ENCODE peak calls at places on chromosomes 6 and 20, in seven cellular contexts. N, F, I, Z, S, C and H are unnamed samples.

GRCh38 chr20:2005831-2006426 is 12.1 kb upstream of the PDYN start:
- DNase-seq in N (no peak), F (peak), I (no peak), Z (no peak), S (peak), C (peak), H (peak)

GRCh38 chr20:38604873-38605303 is 3.3 kb downstream of the ARHGAP40 start:
- DNase-seq in N (no peak), F (no peak), I (no peak), Z (no peak), S (no peak), C (no peak), H (no peak)

GRCh38 chr6:158797331-158798202 is 21.6 kb downstream of the EZR start:
- DNase-seq in N (no peak), F (no peak), I (no peak), Z (peak), S (no peak), C (no peak), H (peak)

GRCh38 chr20:46590453-46590852 is 40.0 kb upstream of the OCSTAMP start:
- DNase-seq in N (no peak), F (no peak), I (no peak), Z (no peak), S (no peak), C (no peak), H (no peak)

GRCh38 chr6:168355716-168356522 is 36.3 kb upstream of the DACT2 start:
- DNase-seq in N (peak), F (no peak), I (no peak), Z (peak), S (peak), C (peak), H (peak)

GRCh38 chr6:144582939-144583613 is 297.9 kb downstream of the UTRN start:
- DNase-seq in N (no peak), F (no peak), I (no peak), Z (no peak), S (peak), C (no peak), H (peak)

GRCh38 chr20:54063998-54064676 is 6.3 kb downstream of the BCAS1 start:
- DNase-seq in N (no peak), F (no peak), I (no peak), Z (no peak), S (no peak), C (no peak), H (no peak)

GRCh38 chr6:35602133-35602946 is 86.4 kb downstream of the FKBP5 start:
- DNase-seq in N (peak), F (no peak), I (no peak), Z (no peak), S (no peak), C (no peak), H (peak)

GRCh38 chr6:1390805-1391511 is 1.6 kb downstream of the FOXF2 start:
- DNase-seq in N (no peak), F (no peak), I (no peak), Z (no peak), S (no peak), C (no peak), H (no peak)

GRCh38 chr6:95578106-95578410 is 723 bp downstream of the MANEA start:
- DNase-seq in N (no peak), F (no peak), I (no peak), Z (no peak), S (no peak), C (no peak), H (no peak)

GRCh38 chr20:48892849-48893352 is 28.6 kb upstream of the ARFGEF2 start:
- DNase-seq in N (no peak), F (no peak), I (no peak), Z (peak), S (no peak), C (no peak), H (no peak)

GRCh38 chr6:40845588-40845987 is 193.4 kb downstream of the UNC5CL start:
- DNase-seq in N (peak), F (peak), I (no peak), Z (no peak), S (peak), C (peak), H (peak)

DNA sequence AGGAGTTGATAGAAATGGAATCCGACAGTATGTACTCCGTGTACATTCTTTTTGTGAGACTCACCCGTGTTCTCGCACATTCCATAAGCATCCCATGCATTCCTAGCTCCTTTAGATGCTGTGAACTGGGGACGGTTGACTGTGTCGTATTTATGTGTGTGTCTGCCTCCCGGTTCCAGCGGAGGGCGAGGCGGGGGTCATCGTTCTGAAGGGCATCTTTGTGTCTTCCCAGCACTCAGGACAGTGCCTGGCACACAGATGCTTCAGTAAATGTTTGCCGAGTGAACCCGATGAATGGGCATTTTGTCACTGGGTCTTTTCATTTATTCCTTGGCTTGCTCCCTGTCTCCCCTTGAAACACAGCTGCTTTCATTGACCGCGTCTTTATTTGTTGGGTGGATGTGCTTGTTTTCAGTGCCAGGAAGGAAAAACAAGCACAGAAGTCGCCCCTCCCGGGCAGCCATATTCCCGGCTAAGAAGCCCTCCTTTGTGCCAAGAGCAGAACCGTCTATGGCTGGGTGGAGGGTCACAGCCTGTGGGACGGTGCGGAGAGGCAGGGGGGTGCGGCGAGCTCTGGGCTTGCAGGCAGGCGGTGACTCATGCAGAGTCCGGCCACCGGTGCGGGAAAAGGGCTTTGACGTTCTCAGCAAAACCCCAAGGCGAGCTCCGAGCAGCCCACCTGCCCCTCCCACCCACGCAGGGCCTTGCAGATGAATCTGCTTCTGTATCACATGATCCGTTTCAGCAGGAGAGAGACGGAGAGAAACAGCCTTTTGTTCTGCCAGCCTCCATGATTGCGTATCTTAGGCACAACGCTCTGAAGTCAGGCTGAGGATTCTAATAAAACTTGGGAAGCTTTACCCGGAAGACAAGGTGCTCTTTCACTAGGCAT is 11.2 kb upstream of the PSMG4 start:
- DNase-seq in N (peak), F (peak), I (no peak), Z (peak), S (no peak), C (no peak), H (peak)
- TF ChIP-seq POLR2A in N (no peak), F (no peak), I (no peak), Z (no peak), S (no peak), C (no peak), H (peak)

GRCh38 chr6:125818225-125818657 is 27.5 kb downstream of the NCOA7 start:
- DNase-seq in N (no peak), F (no peak), I (no peak), Z (no peak), S (no peak), C (no peak), H (no peak)

GRCh38 chr6:125821825-125822281 is 31.1 kb downstream of the NCOA7 start:
- DNase-seq in N (peak), F (no peak), I (no peak), Z (no peak), S (no peak), C (no peak), H (peak)

GRCh38 chr6:125816828-125817280 is 26.1 kb downstream of the NCOA7 start:
- DNase-seq in N (no peak), F (no peak), I (no peak), Z (no peak), S (no peak), C (no peak), H (no peak)

GRCh38 chr6:125819927-125820326 is 29.2 kb downstream of the NCOA7 start:
- DNase-seq in N (no peak), F (no peak), I (no peak), Z (no peak), S (no peak), C (no peak), H (no peak)

DNA sequence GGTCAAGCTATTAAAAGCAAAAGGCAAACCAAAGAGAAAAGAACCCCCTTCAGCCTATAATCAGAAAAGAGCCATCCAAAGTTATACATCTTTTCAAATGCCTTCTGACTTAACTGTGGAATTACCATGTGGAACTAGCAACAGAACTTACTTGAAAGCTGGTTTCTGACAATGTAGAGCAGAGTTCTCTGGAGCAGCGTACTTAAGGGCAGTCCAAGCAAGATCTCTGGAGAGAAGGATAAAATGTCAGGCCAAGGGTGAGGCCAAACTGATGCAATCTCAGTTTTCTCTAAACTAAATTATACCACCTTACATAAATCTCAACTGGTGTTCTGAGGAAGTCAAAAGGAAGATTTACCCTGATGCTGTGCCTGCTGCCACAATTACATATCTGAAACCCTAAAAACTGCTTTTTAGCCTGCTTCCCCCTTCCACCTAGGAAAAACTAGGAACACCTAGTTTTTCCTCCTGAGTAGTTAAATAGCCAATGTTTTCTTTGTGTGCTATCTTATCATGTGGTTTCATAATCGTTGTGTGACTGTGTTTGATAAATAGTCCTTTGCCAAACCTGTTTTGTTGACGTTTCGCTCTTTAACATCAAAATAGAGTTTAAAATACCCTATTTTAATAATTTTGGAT is 28.0 kb downstream of the NCOA7 start:
- DNase-seq in N (no peak), F (no peak), I (no peak), Z (no peak), S (no peak), C (no peak), H (no peak)
- H3K4me3 ChIP-seq in N (no peak), F (no peak), I (peak), Z (no peak), S (no peak), C (no peak), H (no peak)

GRCh38 chr20:58993332-58994248 is 12.5 kb downstream of the NELFCD start:
- DNase-seq in N (peak), F (no peak), I (no peak), Z (peak), S (peak), C (no peak), H (no peak)

GRCh38 chr20:58996226-58996611 is 10.8 kb downstream of the CTSZ start:
- DNase-seq in N (no peak), F (no peak), I (no peak), Z (no peak), S (no peak), C (no peak), H (no peak)

GRCh38 chr20:58992911-58993310 is 11.9 kb downstream of the NELFCD start:
- DNase-seq in N (no peak), F (no peak), I (no peak), Z (peak), S (peak), C (no peak), H (no peak)

GRCh38 chr20:58995461-58996225 is 11.4 kb downstream of the CTSZ start:
- DNase-seq in N (no peak), F (no peak), I (no peak), Z (no peak), S (no peak), C (no peak), H (no peak)

DNA sequence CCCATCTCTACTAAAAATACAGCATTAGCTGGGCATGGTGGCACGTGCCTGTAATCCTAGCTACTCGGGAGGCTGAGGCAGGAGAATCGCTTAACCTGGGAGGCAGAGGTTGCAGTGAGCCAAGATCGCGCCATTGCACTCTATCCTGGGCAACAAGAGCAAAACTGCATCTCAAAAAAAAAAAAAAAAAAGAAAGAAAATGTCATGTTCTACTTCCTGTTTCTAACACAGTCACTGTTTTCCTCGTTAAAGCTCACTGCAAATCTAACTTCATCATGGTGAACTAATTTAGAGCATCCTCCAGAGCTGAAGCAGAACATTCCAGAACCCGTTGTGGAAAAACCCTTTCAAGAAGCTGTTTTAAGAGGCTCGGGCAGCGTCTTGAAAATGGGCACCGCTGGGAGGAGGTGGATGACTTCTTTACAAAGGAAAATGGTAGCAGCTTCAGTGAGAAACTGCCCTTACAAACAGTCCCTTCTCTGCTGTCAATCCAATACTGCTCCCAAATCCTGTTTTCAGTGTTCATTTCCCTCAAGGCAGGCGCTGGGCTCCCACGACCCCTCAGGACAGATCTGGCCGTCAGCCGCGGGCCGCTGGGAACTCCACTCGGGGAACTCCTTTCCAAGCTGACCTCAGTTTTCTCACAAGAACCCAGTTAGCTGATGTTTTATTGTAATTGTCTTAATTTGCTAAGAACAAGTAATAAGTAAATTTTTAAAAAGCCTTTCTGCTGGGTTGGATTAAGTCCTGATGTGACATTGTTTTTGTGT is 12.5 kb downstream of the CTSZ start:
- DNase-seq in N (no peak), F (no peak), I (no peak), Z (peak), S (no peak), C (no peak), H (no peak)
- TF ChIP-seq POLR2A in N (no peak), F (no peak), I (no peak), Z (no peak), S (no peak), C (no peak), H (no peak)

GRCh38 chr6:141335476-141335875 is 797.2 kb upstream of the GJE1 start:
- DNase-seq in N (no peak), F (no peak), I (no peak), Z (no peak), S (no peak), C (no peak), H (no peak)
- H3K4me3 ChIP-seq in N (no peak), F (no peak), I (no peak), Z (no peak), S (no peak), C (no peak), H (no peak)

GRCh38 chr20:34515484-34516037 is 661 bp upstream of the DYNLRB1 start:
- DNase-seq in N (peak), F (peak), I (no peak), Z (peak), S (no peak), C (no peak), H (peak)

GRCh38 chr20:34516874-34517542 is 786 bp downstream of the DYNLRB1 start:
- DNase-seq in N (no peak), F (no peak), I (no peak), Z (peak), S (no peak), C (no peak), H (no peak)

GRCh38 chr20:34514897-34515483 is 1.2 kb upstream of the DYNLRB1 start:
- DNase-seq in N (no peak), F (no peak), I (no peak), Z (no peak), S (no peak), C (no peak), H (no peak)

GRCh38 chr20:34512955-34513419 is 3.2 kb upstream of the DYNLRB1 start:
- DNase-seq in N (no peak), F (no peak), I (no peak), Z (no peak), S (no peak), C (no peak), H (no peak)

GRCh38 chr20:34516038-34516873 is at the start of gene DYNLRB1:
- DNase-seq in N (peak), F (peak), I (peak), Z (peak), S (peak), C (peak), H (peak)
- TF ChIP-seq POLR2A in N (peak), F (peak), I (peak), Z (peak), S (peak), C (peak), H (peak)

GRCh38 chr6:104955491-104955890 is 1.4 kb upstream of the LIN28B start:
- DNase-seq in N (no peak), F (no peak), I (no peak), Z (no peak), S (no peak), C (no peak), H (no peak)

GRCh38 chr6:104954091-104954797 is 2.7 kb upstream of the LIN28B start:
- DNase-seq in N (no peak), F (no peak), I (no peak), Z (no peak), S (no peak), C (no peak), H (no peak)

GRCh38 chr6:104952911-104953409 is 3.9 kb upstream of the LIN28B start:
- DNase-seq in N (no peak), F (no peak), I (no peak), Z (no peak), S (no peak), C (no peak), H (no peak)

GRCh38 chr6:104951677-104952076 is 5.2 kb upstream of the LIN28B start:
- DNase-seq in N (no peak), F (no peak), I (no peak), Z (no peak), S (no peak), C (no peak), H (no peak)

GRCh38 chr6:104953410-104953953 is 3.4 kb upstream of the LIN28B start:
- DNase-seq in N (no peak), F (no peak), I (no peak), Z (no peak), S (no peak), C (no peak), H (no peak)
- H3K4me3 ChIP-seq in N (no peak), F (no peak), I (no peak), Z (no peak), S (no peak), C (no peak), H (no peak)

DNA sequence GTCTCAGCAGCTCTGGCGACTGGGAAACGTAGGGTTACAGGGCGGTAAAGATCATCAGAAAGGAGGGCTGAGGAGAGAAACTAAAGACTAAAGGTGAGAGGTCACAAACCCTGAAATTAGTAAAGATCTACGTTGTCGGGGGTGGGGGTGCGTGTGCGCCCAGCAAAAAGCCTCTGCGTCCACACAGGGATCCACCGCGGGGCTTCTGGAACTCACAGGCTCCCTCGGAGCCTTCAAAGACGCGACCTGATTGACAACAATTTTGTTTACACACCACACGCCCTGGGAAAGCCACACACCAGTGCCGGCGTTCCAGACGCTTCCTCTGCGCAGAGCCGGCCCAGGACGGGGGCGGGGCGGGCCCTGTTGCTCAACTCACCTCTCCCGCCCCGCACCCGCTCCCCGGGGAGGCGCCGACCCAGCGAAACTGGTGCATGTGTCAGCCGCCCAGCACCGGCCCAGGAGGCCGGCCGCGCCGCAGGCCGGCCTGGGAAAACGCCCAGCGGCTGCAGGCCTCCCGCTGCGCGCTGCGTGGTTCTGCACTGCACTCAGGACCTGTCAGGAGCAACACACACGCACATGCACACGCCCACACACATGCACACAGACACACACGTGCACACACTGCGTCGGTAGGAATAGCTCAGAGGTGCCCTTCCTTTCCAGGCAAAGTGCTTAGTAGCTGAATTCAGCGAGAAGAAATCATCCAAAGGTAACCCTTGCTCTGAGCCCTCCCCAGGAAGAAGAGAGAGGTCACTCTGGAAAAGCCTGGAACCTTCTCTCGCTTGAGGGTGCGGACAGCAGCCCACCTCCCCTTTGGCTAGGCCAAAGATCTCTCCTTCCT is 57.2 kb upstream of the ARID1B start:
- DNase-seq in N (peak), F (peak), I (peak), Z (peak), S (peak), C (peak), H (peak)
- TF ChIP-seq POLR2A in N (peak), F (no peak), I (no peak), Z (no peak), S (peak), C (peak), H (peak)

GRCh38 chr6:11731423-11731822 is 47.2 kb downstream of the ADTRP start:
- DNase-seq in N (no peak), F (no peak), I (no peak), Z (no peak), S (no peak), C (no peak), H (no peak)

GRCh38 chr6:11729083-11729482 is 49.5 kb downstream of the ADTRP start:
- DNase-seq in N (no peak), F (no peak), I (no peak), Z (no peak), S (no peak), C (no peak), H (no peak)

GRCh38 chr6:11730645-11731044 is 48.0 kb downstream of the ADTRP start:
- DNase-seq in N (no peak), F (no peak), I (no peak), Z (no peak), S (no peak), C (no peak), H (no peak)

GRCh38 chr6:11734861-11735652 is 43.5 kb downstream of the ADTRP start:
- DNase-seq in N (no peak), F (no peak), I (no peak), Z (no peak), S (no peak), C (no peak), H (no peak)

GRCh38 chr6:11732036-11732545 is 46.5 kb downstream of the ADTRP start:
- DNase-seq in N (peak), F (no peak), I (no peak), Z (peak), S (peak), C (no peak), H (peak)
- H3K4me3 ChIP-seq in N (no peak), F (no peak), I (no peak), Z (no peak), S (no peak), C (no peak), H (no peak)